ENCODE peak calls at places on chromosome 2, in ten cellular contexts. M, C, G, A, Z, B, P, U, L and D are unnamed samples.

GRCh38 chr2:27871805-27872204 is 18.4 kb downstream of the RBKS start:
- DNase-seq in G (no peak), Z (no peak), L (no peak), P (no peak), A (no peak), U (no peak), M (no peak), B (no peak), C (no peak), D (no peak)

GRCh38 chr2:11305338-11305737 is 39.1 kb downstream of the ROCK2 start:
- DNase-seq in C (peak), B (no peak), M (peak), L (no peak), U (no peak), P (no peak), A (no peak), G (no peak), Z (no peak), D (no peak)

GRCh38 chr2:28717339-28717758 is 34.3 kb upstream of the PPP1CB start:
- DNase-seq in U (no peak), M (peak), P (no peak), G (peak), Z (peak), C (peak), L (no peak), A (no peak), B (peak), D (no peak)

GRCh38 chr2:174586418-174586817 is 11.2 kb downstream of the WIPF1 start:
- DNase-seq in A (no peak), P (no peak), M (no peak), B (no peak), Z (no peak), U (no peak), C (no peak), G (no peak), L (no peak), D (no peak)

GRCh38 chr2:192413812-192414424 is 219.2 kb upstream of the TMEFF2 start:
- DNase-seq in G (no peak), A (no peak), L (no peak), M (no peak), Z (no peak), P (no peak), U (no peak), C (no peak), B (no peak), D (no peak)

GRCh38 chr2:2172516-2172915 is 158.6 kb downstream of the MYT1L start:
- DNase-seq in C (no peak), M (no peak), Z (no peak), U (no peak), L (no peak), P (no peak), G (no peak), B (no peak), A (no peak), D (no peak)

GRCh38 chr2:10253596-10254372 is 48.9 kb upstream of the HPCAL1 start:
- DNase-seq in Z (no peak), U (no peak), B (no peak), M (no peak), A (no peak), L (no peak), P (no peak), G (no peak), C (no peak), D (no peak)

GRCh38 chr2:85999131-85999831 is 106.4 kb downstream of the POLR1A start:
- DNase-seq in P (no peak), U (no peak), B (no peak), C (peak), G (no peak), A (no peak), L (no peak), M (peak), Z (peak), D (no peak)

GRCh38 chr2:226771067-226771466 is 28.6 kb downstream of the IRS1 start:
- DNase-seq in U (no peak), A (no peak), M (no peak), L (no peak), B (no peak), Z (peak), C (no peak), G (no peak), P (no peak), D (no peak)